ENCODE peak calls at places on chromosomes 1 and 21, in eight cellular contexts. J, R, P, F, M, Y, T and E are unnamed samples.

GRCh38 chr1:246579818-246580217 is 13.6 kb downstream of the CNST start:
- DNase-seq in Y (no peak), R (no peak), T (no peak), J (no peak), M (no peak), P (no peak), F (no peak), E (no peak)

GRCh38 chr1:203175237-203176181 is at the start of gene MYBPH:
- DNase-seq in M (no peak), J (no peak), R (no peak), F (no peak), Y (no peak), P (no peak), T (no peak), E (no peak)

GRCh38 chr1:237864338-237865244 is 26.1 kb downstream of the ZP4 start:
- DNase-seq in P (peak; percentile 66), T (peak; percentile 24), J (peak; percentile 81), Y (peak; percentile 82), R (peak; percentile 79), F (no peak), M (peak; percentile 77), E (peak; percentile 84)

GRCh38 chr1:172658871-172659453 is at the start of gene FASLG:
- DNase-seq in F (no peak), Y (no peak), P (no peak), T (no peak), J (no peak), R (no peak), M (no peak), E (no peak)

GRCh38 chr1:172533511-172534116 is 664 bp downstream of the SUCO start:
- DNase-seq in F (no peak), P (peak; percentile 64), Y (peak; percentile 43), J (peak; percentile 33), M (peak; percentile 36), T (no peak), R (peak; percentile 18), E (peak; percentile 27)

GRCh38 chr1:63642901-63643300 is 49.7 kb downstream of the PGM1 start:
- DNase-seq in R (no peak), Y (no peak), P (no peak), T (no peak), M (no peak), F (no peak), J (no peak), E (no peak)

GRCh38 chr1:109296782-109297181 is 10.0 kb downstream of the MYBPHL start:
- DNase-seq in T (no peak), M (peak; percentile 47), Y (peak; percentile 54), J (no peak), P (no peak), F (no peak), R (no peak), E (no peak)

GRCh38 chr21:25734654-25735220 is at the start of the genes ATP5PF and GABPA:
- DNase-seq in Y (peak; percentile 99), F (peak; percentile 98), J (peak; percentile 98), R (peak; percentile 94), T (peak; percentile 95), P (peak; percentile 90), M (peak; percentile 99), E (peak; percentile 97)

GRCh38 chr1:115879977-115880376 is 39.1 kb upstream of the NHLH2 start:
- DNase-seq in Y (peak; percentile 38), F (no peak), M (peak; percentile 22), R (no peak), T (no peak), J (peak; percentile 41), P (no peak), E (no peak)

GRCh38 chr1:110672753-110673108 is 2.0 kb downstream of the KCNA3 start:
- DNase-seq in P (no peak), M (no peak), R (no peak), F (no peak), J (no peak), Y (no peak), T (no peak), E (no peak)

GRCh38 chr1:54167422-54168139 is 14.8 kb upstream of the CDCP2 start:
- DNase-seq in T (no peak), R (no peak), M (peak; percentile 80), Y (no peak), F (no peak), P (no peak), J (no peak), E (no peak)

GRCh38 chr1:8603220-8603616 is 214.2 kb downstream of the RERE start:
- DNase-seq in P (no peak), Y (no peak), R (no peak), M (peak; percentile 20), J (no peak), F (no peak), T (no peak), E (no peak)

GRCh38 chr1:84896279-84896678 is 3.3 kb upstream of the LPAR3 start:
- DNase-seq in T (no peak), F (no peak), R (no peak), P (no peak), J (no peak), M (no peak), Y (no peak), E (no peak)

GRCh38 chr1:46605242-46605641 is 1.2 kb upstream of the MKNK1 start:
- DNase-seq in T (no peak), J (no peak), R (no peak), M (no peak), P (no peak), F (no peak), Y (no peak), E (no peak)

GRCh38 chr1:46601257-46602007 is 2.6 kb downstream of the MKNK1 start:
- DNase-seq in J (no peak), R (no peak), M (no peak), T (no peak), F (no peak), P (no peak), Y (no peak), E (no peak)

GRCh38 chr1:46603481-46603857 is 599 bp downstream of the MKNK1 start:
- DNase-seq in M (no peak), Y (no peak), F (no peak), T (no peak), R (no peak), J (no peak), P (no peak), E (no peak)

GRCh38 chr1:46606255-46606965 is 2.3 kb upstream of the MKNK1 start:
- DNase-seq in R (no peak), M (no peak), P (no peak), Y (no peak), F (no peak), J (no peak), T (no peak), E (no peak)

GRCh38 chr1:46603858-46604549 is at the start of gene MKNK1:
- DNase-seq in F (peak; percentile 97), Y (peak; percentile 98), M (peak; percentile 97), J (peak; percentile 98), P (peak; percentile 100), R (peak; percentile 98), T (peak; percentile 99), E (peak; percentile 99)
- TF ChIP-seq CTCF in F (no peak), Y (no peak), M (peak; percentile 7), J (peak; percentile 71), P (peak; percentile 35), R (peak; percentile 28), T (peak; percentile 37), E (peak; percentile 34)

DNA sequence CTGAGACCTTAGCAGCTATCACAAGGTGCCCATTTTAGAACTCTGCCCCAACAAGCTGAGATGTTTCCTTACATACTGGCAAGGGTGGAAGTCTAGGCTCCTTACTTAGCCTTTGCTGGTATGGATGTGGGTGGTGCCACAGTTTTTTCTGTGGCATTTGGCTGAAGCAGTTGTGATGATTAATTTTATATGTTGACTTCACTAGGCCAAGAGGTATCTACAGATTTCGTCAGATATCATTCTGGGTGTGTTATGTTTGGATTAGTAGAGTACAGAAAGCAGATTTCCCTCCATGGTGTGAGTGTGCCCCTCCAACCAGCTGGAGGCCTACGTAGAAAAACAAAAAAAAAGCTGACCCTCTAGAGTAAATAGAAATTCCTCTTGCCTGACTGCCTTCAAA is 317.0 kb downstream of the BARHL2 start:
- DNase-seq in P (no peak), T (no peak), J (no peak), Y (no peak), M (peak; percentile 67), R (no peak), F (no peak), E (no peak)
- TF ChIP-seq CTCF in P (no peak), T (no peak), J (no peak), Y (no peak), M (no peak), R (no peak), F (no peak), E (no peak)

DNA sequence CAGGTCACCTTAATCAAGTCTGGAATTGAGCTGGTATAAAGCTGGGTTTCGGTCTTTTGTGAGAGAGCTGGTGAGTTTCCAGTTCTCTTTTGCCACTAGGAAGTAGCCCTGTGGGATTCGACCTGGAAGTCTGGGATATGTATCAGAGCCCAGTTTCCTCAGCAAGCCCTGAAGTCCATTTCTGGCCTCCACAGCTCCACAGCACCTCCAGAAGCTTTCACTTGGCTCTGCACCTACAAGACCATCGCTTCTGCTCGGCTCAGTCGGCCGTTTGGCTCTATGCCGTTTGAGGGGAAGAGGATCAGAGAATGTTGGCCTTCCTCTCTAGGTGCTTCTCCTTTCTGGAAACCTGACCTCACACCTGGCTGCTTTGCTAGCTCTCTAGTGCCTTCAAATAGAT is 148.0 kb downstream of the GALNT2 start:
- DNase-seq in M (peak; percentile 22), Y (peak; percentile 41), J (peak; percentile 45), T (no peak), F (no peak), P (no peak), R (peak; percentile 39), E (no peak)
- TF ChIP-seq CTCF in M (peak; percentile 20), Y (peak; percentile 71), J (peak; percentile 52), T (no peak), F (no peak), P (peak; percentile 57), R (no peak), E (no peak)

GRCh38 chr1:201783572-201783971 is 45.4 kb upstream of the IPO9 start:
- DNase-seq in T (no peak), M (no peak), R (no peak), J (no peak), P (no peak), Y (peak; percentile 67), F (no peak), E (no peak)
- TF ChIP-seq CTCF in T (no peak), M (no peak), R (no peak), J (peak; percentile 23), P (peak; percentile 44), Y (peak; percentile 65), F (no peak), E (no peak)

GRCh38 chr1:68384321-68384813 is 65.4 kb downstream of the RPE65 start:
- DNase-seq in T (no peak), F (no peak), M (peak; percentile 98), Y (no peak), R (no peak), J (no peak), P (no peak), E (no peak)
- TF ChIP-seq CTCF in T (no peak), F (no peak), M (peak; percentile 16), Y (no peak), R (no peak), J (no peak), P (peak; percentile 2), E (no peak)

GRCh38 chr21:45927851-45928850 is 53.4 kb upstream of the COL6A1 start:
- DNase-seq in R (no peak), T (no peak), Y (no peak), J (no peak), F (no peak), P (no peak), M (no peak), E (no peak)
- TF ChIP-seq CTCF in R (no peak), T (no peak), Y (no peak), J (no peak), F (no peak), P (no peak), M (no peak), E (no peak)

GRCh38 chr1:235652364-235652763 is 2.8 kb upstream of the GNG4 start:
- DNase-seq in T (no peak), F (no peak), J (no peak), Y (no peak), M (no peak), R (no peak), P (no peak), E (no peak)
- TF ChIP-seq CTCF in T (no peak), F (no peak), J (no peak), Y (no peak), M (no peak), R (no peak), P (no peak), E (no peak)